ENCODE peak calls at places on chromosome 12, in nine cellular contexts. H is astrocyte of the spinal cord, R is fibroblast of the aortic adventitia, B is lower lobe of right lung, D is AG04450, Y is heart right ventricle, P is HFF-Myc, F is kidney epithelial cell, L is cardiac muscle cell. A is an unnamed sample.

GRCh38 chr12:79707830-79708229 is 17.1 kb upstream of the PAWR start:
- DNase-seq in P (no peak), Y (no peak), F (no peak), H (no peak), R (no peak), L (no peak), B (no peak), D (no peak), A (no peak)

GRCh38 chr12:121334513-121335343 is 17.5 kb downstream of the ANAPC5 start:
- DNase-seq in H (peak), F (peak), L (peak), R (peak), B (no peak), D (peak), P (peak), Y (no peak), A (peak)

GRCh38 chr12:68370006-68370590 is 37.9 kb upstream of the MDM1 start:
- DNase-seq in P (no peak), B (no peak), R (no peak), H (no peak), F (no peak), D (no peak), L (no peak), Y (no peak), A (no peak)

GRCh38 chr12:95532851-95533250 is 18.4 kb downstream of the USP44 start:
- DNase-seq in L (no peak), H (peak), R (peak), P (peak), D (no peak), B (no peak), F (no peak), Y (no peak), A (peak)

GRCh38 chr12:124441443-124442190 is 125.8 kb downstream of the NCOR2 start:
- DNase-seq in H (peak), R (peak), D (peak), Y (no peak), L (no peak), F (peak), P (no peak), B (no peak), A (peak)

GRCh38 chr12:54373619-54374554 is 9.6 kb upstream of the GPR84 start:
- DNase-seq in H (no peak), P (no peak), B (no peak), Y (no peak), L (no peak), D (no peak), F (no peak), R (no peak), A (no peak)

GRCh38 chr12:67425394-67425793 is 156.2 kb downstream of the CAND1 start:
- DNase-seq in R (no peak), P (no peak), F (no peak), L (no peak), H (no peak), B (no peak), Y (no peak), D (no peak), A (no peak)

GRCh38 chr12:112116232-112117060 is 7.9 kb upstream of the NAA25 start:
- DNase-seq in R (peak), F (no peak), L (peak), Y (peak), D (no peak), P (no peak), H (peak), B (peak), A (no peak)

GRCh38 chr12:108633534-108634224 is at the start of gene SELPLG:
- DNase-seq in Y (peak), B (peak), F (no peak), P (no peak), L (no peak), H (no peak), D (no peak), R (no peak), A (no peak)

GRCh38 chr12:64181504-64182291 is 40.4 kb downstream of the KICS2 start:
- DNase-seq in F (peak), D (peak), Y (no peak), B (no peak), H (peak), L (peak), P (peak), R (peak), A (peak)

GRCh38 chr12:75505706-75506312 is 5.6 kb downstream of the KRR1 start:
- DNase-seq in R (peak), F (no peak), H (peak), B (no peak), L (peak), P (no peak), D (no peak), Y (no peak), A (peak)

GRCh38 chr12:50985322-50985721 is 33.0 kb downstream of the HIGD1C start:
- DNase-seq in Y (no peak), D (no peak), H (peak), B (no peak), L (peak), F (no peak), R (peak), P (no peak), A (peak)

DNA sequence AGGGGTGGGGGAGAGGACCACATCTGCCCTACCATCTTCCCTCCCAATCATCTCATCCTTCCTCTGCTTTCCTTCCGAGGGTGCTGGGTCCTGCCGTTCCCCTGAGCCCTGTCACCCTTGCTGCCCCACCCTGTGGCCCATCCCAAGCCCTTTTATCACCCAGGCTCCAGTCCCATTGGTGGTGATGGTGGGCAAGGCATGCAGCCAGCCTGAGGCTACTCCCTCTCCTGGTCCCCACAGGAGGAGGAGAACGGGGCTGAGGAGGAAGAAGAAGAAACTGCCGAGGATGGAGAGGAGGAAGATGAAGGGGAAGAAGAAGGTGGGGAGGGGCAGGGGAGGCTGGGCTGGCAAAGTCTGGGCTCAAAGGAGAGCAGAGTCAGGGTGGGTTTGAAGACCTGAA is 2.6 kb upstream of the LAG3 start:
- DNase-seq in Y (no peak), L (no peak), F (no peak), D (no peak), P (no peak), R (no peak), B (no peak), H (no peak), A (no peak)
- H3K4me3 ChIP-seq in Y (no peak), L (no peak), F (no peak), D (peak), P (no peak), R (no peak), B (no peak), H (no peak), A (no peak)

GRCh38 chr12:32106153-32106516 is 512 bp upstream of the BICD1 start:
- DNase-seq in Y (no peak), L (peak), P (no peak), H (no peak), R (no peak), B (no peak), F (no peak), D (no peak), A (no peak)

GRCh38 chr12:32104572-32105355 is 1.9 kb upstream of the BICD1 start:
- DNase-seq in D (no peak), B (no peak), F (no peak), Y (no peak), H (no peak), L (no peak), P (no peak), R (no peak), A (no peak)

GRCh38 chr12:32108829-32109228 is 2.2 kb downstream of the BICD1 start:
- DNase-seq in L (no peak), P (no peak), H (no peak), F (no peak), Y (no peak), B (no peak), D (no peak), R (no peak), A (no peak)

GRCh38 chr12:32107376-32108267 is 975 bp downstream of the BICD1 start:
- DNase-seq in D (no peak), Y (no peak), H (peak), P (no peak), L (peak), R (peak), B (no peak), F (no peak), A (peak)

DNA sequence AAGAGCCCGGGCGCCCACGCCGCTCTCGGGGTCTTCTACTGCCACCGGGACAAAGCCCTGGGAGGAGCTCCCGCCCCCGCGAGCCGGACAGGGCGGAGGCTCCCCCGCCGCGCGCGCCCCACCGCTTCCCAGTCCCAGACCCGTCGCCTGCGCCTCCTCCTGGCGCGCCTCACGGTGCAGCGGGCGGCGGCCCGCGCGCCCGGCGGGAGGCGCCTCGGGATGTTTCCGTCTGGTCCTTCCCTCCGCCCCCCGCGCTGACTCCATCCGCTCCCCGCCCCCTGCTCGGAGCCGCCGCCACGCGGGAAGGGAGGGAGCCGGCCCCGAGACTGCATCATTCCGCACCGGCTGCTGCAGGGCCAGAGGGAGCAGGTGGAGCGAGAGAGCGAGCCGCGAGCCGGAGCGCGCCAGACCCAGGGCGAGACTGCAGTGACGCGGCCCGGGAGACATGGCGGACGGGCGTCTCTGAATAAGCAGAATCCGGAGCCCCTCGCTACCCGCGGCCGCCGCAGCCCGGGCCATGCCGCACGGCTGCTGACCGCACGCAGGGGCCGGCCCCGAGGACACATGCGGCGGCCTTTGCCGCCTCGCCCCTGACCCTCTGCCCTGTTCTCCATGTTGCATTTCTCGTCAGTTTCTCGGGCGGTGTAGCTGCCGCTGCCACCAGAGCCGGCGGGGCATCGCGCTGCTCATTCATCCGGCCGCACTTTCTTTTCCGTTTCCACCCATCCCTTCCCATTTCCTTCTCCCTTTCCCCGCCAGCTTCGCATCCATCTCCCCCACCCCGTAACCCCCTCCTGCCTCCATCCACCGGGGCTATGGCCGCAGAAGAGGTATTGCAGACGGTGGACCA is at the start of gene BICD1:
- DNase-seq in D (peak), L (peak), H (peak), B (peak), F (peak), P (no peak), R (peak), Y (peak), A (peak)
- TF ChIP-seq CTCF in D (peak), L (peak), H (peak), B (peak), F (no peak), P (no peak), R (no peak), Y (peak), A (no peak)

DNA sequence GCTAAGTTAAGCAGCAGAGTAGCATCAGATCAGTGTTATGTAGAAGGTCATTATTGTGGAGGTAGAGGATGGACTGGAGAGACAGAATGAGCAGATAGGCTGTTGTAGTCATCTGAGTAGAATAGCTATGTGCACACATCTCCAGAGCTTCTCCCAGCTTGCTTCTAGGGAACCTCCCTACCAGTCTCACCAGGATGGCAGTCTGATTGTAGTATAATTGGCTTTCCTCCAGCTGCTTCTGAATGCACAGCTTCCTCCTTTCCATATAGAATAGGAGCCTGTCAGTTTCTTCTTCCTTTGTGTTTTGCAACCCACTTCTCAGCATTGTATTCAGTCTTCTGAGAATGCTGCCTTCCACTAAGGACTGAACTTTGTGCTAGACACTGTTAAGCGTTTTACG is 2.1 kb upstream of the CSAD start:
- DNase-seq in F (no peak), L (no peak), P (no peak), H (no peak), B (no peak), D (no peak), R (no peak), Y (no peak), A (peak)
- H3K4me3 ChIP-seq in F (no peak), L (no peak), P (peak), H (no peak), B (peak), D (peak), R (peak), Y (no peak), A (no peak)

DNA sequence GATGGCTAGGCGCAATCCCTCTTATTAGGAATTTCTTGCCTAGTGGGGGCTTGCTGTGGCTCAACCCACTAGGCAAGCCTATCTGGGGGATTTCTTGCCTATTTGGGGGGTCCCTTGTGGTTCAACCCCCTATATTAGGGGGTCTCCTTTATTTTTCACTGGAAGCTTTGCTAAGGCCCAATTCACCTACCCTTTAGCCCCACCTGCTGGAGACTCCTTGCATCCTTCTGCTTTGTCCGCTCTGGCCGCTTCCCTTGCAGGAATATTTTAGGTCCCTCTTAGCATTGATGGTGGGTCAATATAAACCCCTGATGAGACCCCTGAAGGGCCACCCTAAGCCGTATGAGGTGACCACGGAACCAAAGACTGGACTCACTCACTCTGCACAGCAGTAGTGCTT is 1552.1 kb downstream of the AACS start:
- DNase-seq in P (no peak), Y (no peak), B (no peak), F (no peak), L (no peak), D (no peak), H (no peak), R (no peak), A (peak)
- TF ChIP-seq CTCF in P (peak), Y (peak), B (peak), F (peak), L (peak), D (no peak), H (peak), R (no peak), A (peak)

GRCh38 chr12:42556917-42557316 is 32.6 kb downstream of the PRICKLE1 start:
- DNase-seq in P (no peak), F (no peak), Y (no peak), R (no peak), L (no peak), B (no peak), D (no peak), H (no peak), A (no peak)

GRCh38 chr12:42557586-42558172 is 31.9 kb downstream of the PRICKLE1 start:
- DNase-seq in B (no peak), D (no peak), H (no peak), Y (no peak), L (peak), F (no peak), R (no peak), P (no peak), A (no peak)

GRCh38 chr12:42550815-42551214 is 38.7 kb downstream of the PRICKLE1 start:
- DNase-seq in Y (no peak), R (no peak), P (no peak), D (no peak), H (no peak), L (no peak), F (no peak), B (no peak), A (no peak)

GRCh38 chr12:42552822-42553221 is 36.7 kb downstream of the PRICKLE1 start:
- DNase-seq in P (no peak), Y (no peak), H (no peak), R (no peak), B (no peak), D (no peak), L (no peak), F (no peak), A (no peak)
- H3K4me3 ChIP-seq in P (no peak), Y (no peak), H (no peak), R (no peak), B (no peak), D (no peak), L (no peak), F (no peak), A (no peak)